ENCODE peak calls at places on chromosomes 13 and 19, in nine cellular contexts. M is thoracic aorta, A is PC-3, T is fibroblast of villous mesenchyme, O is left ventricle myocardium inferior, L is cardiac muscle cell, K is Peyer's patch, D is right atrium auricular region, H is heart right ventricle. C is an unnamed sample.

GRCh38 chr19:10352764-10353671 is 13.6 kb upstream of the ICAM3 start:
- DNase-seq in A (no peak), M (no peak), L (peak; percentile 32), D (peak; percentile 66), O (peak; percentile 84), K (no peak), H (peak; percentile 89), T (peak; percentile 71), C (peak; percentile 22)

GRCh38 chr19:30036154-30037129 is 94.4 kb downstream of the URI1 start:
- DNase-seq in D (no peak), O (no peak), M (no peak), A (no peak), L (no peak), T (peak; percentile 2), H (no peak), K (no peak), C (no peak)

GRCh38 chr19:7468840-7469239 is 20.0 kb downstream of the PEX11G start:
- DNase-seq in D (no peak), L (no peak), M (no peak), H (no peak), O (no peak), T (no peak), A (no peak), K (no peak), C (no peak)

GRCh38 chr19:46716672-46717033 is 261 bp downstream of the PRKD2 start:
- DNase-seq in O (no peak), L (no peak), M (no peak), T (no peak), A (no peak), D (no peak), K (no peak), H (no peak), C (no peak)

GRCh38 chr13:26525528-26525927 is 32.0 kb upstream of the WASF3 start:
- DNase-seq in L (no peak), O (no peak), H (no peak), D (no peak), K (no peak), M (no peak), T (no peak), A (no peak), C (no peak)

GRCh38 chr13:75452564-75452963 is 29.4 kb downstream of the TBC1D4 start:
- DNase-seq in M (no peak), L (peak; percentile 57), T (peak; percentile 24), D (no peak), A (no peak), K (no peak), O (no peak), H (no peak), C (no peak)

GRCh38 chr13:29901714-29902631 is 51.6 kb upstream of the UBL3 start:
- DNase-seq in A (peak; percentile 85), M (no peak), L (peak; percentile 98), O (peak; percentile 16), T (peak; percentile 99), H (no peak), K (no peak), D (no peak), C (no peak)

GRCh38 chr19:29872224-29872731 is 60.5 kb downstream of the CCNE1 start:
- DNase-seq in L (peak; percentile 47), M (no peak), H (no peak), T (no peak), A (no peak), K (no peak), O (no peak), D (no peak), C (no peak)

GRCh38 chr13:110651271-110651670 is 35.9 kb downstream of the NAXD start:
- DNase-seq in O (no peak), A (no peak), T (no peak), L (no peak), K (no peak), H (no peak), M (no peak), D (no peak), C (no peak)

GRCh38 chr13:47120284-47120683 is 223.4 kb upstream of the HTR2A start:
- DNase-seq in T (no peak), L (no peak), K (no peak), M (no peak), O (no peak), D (no peak), A (no peak), H (no peak), C (no peak)

DNA sequence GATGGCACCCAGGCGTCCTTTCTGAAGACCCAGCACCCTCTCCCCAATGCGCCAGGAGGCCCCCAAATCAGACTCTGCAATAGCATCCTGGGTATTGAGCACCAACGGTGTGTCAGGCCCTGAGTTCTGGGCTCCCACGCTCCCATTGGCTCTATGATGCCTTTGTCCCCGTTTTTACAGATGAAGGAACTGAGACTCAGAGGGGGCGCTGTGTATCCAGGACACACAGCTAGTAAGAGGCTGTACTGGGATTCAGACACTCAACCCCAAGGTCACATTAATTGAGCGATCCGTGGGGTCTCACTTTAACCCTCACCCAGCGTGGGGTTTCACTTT is 42.5 kb downstream of the CYP4F22 start:
- DNase-seq in O (no peak), L (peak; percentile 5), D (no peak), A (no peak), H (no peak), M (no peak), K (no peak), T (no peak), C (no peak)
- H3K4me3 ChIP-seq in O (peak overlapping the region; percentile 54), L (no peak overlapping the region), D (no peak overlapping the region), A (peak overlapping the region; percentile 74), H (peak overlapping the region; percentile 42), M (peak overlapping the region; percentile 66), K (peak overlapping the region; percentile 41), T (peak overlapping the region; percentile 38), C (no peak overlapping the region)

GRCh38 chr19:48170817-48171347 is 402 bp downstream of the ZSWIM9 start:
- DNase-seq in L (no peak), D (no peak), H (no peak), M (no peak), A (no peak), O (no peak), T (no peak), K (no peak), C (no peak)

GRCh38 chr19:48171584-48172170 is 1.2 kb downstream of the ZSWIM9 start:
- DNase-seq in K (no peak), T (no peak), D (no peak), L (no peak), A (no peak), O (no peak), H (no peak), M (no peak), C (no peak)

GRCh38 chr19:48169585-48169973 is 565 bp downstream of the LIG1 start:
- DNase-seq in M (peak; percentile 20), K (peak; percentile 92), H (peak; percentile 44), L (peak; percentile 68), D (peak; percentile 61), O (peak; percentile 64), T (peak; percentile 75), A (peak; percentile 66), C (peak; percentile 65)

GRCh38 chr19:48168689-48169088 is 1.5 kb downstream of the LIG1 start:
- DNase-seq in O (no peak), T (no peak), M (no peak), L (no peak), H (no peak), A (no peak), D (no peak), K (no peak), C (no peak)

GRCh38 chr19:48169974-48170803 is at the start of the genes LIG1 and ZSWIM9:
- DNase-seq in H (peak; percentile 91), D (peak; percentile 86), K (peak; percentile 90), M (peak; percentile 51), L (peak; percentile 98), A (peak; percentile 88), O (peak; percentile 91), T (peak; percentile 95), C (peak; percentile 86)
- TF ChIP-seq CTCF in H (peak; percentile 51), D (peak; percentile 58), K (peak; percentile 8), M (no peak), L (peak; percentile 21), A (no peak), O (peak; percentile 29), T (peak; percentile 11), C (no peak)

GRCh38 chr19:5967994-5968430 is 9.9 kb downstream of the RANBP3 start:
- DNase-seq in T (peak; percentile 90), K (peak; percentile 65), A (peak; percentile 81), H (peak; percentile 74), L (peak; percentile 90), O (peak; percentile 52), D (no peak), M (no peak), C (no peak)

GRCh38 chr19:5967571-5967970 is 10.4 kb downstream of the RANBP3 start:
- DNase-seq in M (no peak), T (no peak), H (no peak), O (no peak), L (no peak), A (no peak), K (no peak), D (no peak), C (no peak)

GRCh38 chr19:5968431-5969373 is 9.2 kb downstream of the RANBP3 start:
- DNase-seq in K (no peak), D (no peak), A (no peak), T (no peak), H (no peak), O (no peak), M (no peak), L (no peak), C (no peak)

GRCh38 chr19:5966215-5966614 is 11.7 kb downstream of the RANBP3 start:
- DNase-seq in O (no peak), T (peak; percentile 88), K (no peak), D (no peak), H (no peak), M (no peak), A (no peak), L (peak; percentile 91), C (no peak)

DNA sequence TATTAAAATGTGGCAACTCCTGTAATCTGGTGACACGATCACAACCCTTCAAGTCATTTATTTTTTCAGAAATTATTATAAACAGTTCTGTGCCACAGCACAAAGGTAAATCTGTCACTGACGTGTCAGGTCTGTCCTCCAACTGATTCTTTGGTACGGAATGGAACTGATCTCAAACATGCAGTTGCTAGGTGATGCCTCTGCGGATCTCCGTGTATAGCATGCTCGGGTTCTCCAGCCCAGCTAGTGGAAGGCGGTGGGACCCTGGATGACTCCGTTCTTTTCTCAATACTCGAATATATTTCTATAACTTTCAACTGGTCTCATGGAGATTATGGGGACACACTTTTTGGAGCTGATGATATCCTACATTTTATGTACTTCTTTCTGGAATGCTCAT is 11.0 kb downstream of the RANBP3 start:
- DNase-seq in T (no peak), A (no peak), O (no peak), L (no peak), M (no peak), D (no peak), K (no peak), H (no peak), C (no peak)
- H3K4me3 ChIP-seq in T (no peak overlapping the region), A (no peak overlapping the region), O (peak overlapping the region; percentile 15), L (no peak overlapping the region), M (no peak overlapping the region), D (no peak overlapping the region), K (no peak overlapping the region), H (no peak overlapping the region), C (no peak overlapping the region)

DNA sequence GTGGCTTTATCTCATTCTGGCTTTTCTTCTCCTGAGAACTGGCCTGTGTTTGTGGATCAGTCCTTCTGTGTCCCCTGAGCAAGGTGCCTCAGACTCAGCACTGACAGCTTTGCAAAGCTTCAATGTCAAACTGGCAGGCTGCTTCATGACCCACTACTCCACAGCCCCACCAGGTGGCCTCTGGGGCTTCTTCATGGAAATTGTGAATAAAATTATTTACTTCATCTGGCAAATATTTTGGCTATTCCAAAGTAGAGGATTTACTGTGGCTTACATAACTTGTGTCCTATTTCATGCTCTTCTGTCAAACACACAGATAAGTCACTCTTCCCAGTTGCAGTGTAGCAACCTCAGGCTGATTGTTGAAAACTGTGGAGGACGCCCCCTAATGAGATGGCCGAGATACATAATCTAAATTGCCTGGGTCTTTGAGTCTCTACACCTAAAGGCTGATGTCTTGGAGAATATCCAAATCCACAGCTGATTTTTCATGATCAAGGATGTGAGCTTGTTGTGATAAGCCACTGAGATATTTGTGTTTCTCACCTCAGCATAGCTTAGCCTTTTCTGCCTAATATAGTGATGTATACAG is 721.9 kb upstream of the SLC10A2 start:
- DNase-seq in H (peak; percentile 25), T (no peak), M (no peak), D (no peak), L (no peak), O (peak; percentile 31), K (no peak), A (peak; percentile 10), C (no peak)
- TF ChIP-seq CTCF in H (peak; percentile 55), T (no peak), M (no peak), D (peak; percentile 57), L (peak; percentile 10), O (peak; percentile 59), K (no peak), A (peak; percentile 52), C (no peak)